ENCODE peak calls at places on chromosomes 1 and 21, in nine cellular contexts. L is esophagus muscularis mucosa, A is transverse colon, Y is endothelial cell of umbilical vein, K is sigmoid colon, F is stomach, D is spleen, J is K562, I is suprapubic skin. W is an unnamed sample.

GRCh38 chr1:1282998-1283397 is 2.8 kb downstream of the SCNN1D start:
- DNase-seq in D (no peak), F (no peak), K (no peak), L (no peak), A (no peak), Y (no peak), J (no peak), I (no peak), W (no peak)

GRCh38 chr1:236864996-236865877 is 70.1 kb downstream of the MTR start:
- DNase-seq in D (no peak), L (no peak), Y (no peak), A (no peak), I (no peak), J (no peak), F (no peak), K (peak), W (no peak)

GRCh38 chr21:46005481-46005881 is 23.9 kb downstream of the COL6A1 start:
- DNase-seq in I (peak), K (peak), Y (no peak), D (peak), J (no peak), A (peak), F (peak), L (no peak), W (no peak)

GRCh38 chr1:21539933-21540332 is 30.7 kb downstream of the ALPL start:
- DNase-seq in Y (no peak), L (no peak), F (peak), J (no peak), D (no peak), I (peak), A (peak), K (no peak), W (peak)

GRCh38 chr1:9115656-9116205 is 13.2 kb downstream of the GPR157 start:
- DNase-seq in L (no peak), F (no peak), I (no peak), Y (peak), J (no peak), D (no peak), K (no peak), A (no peak), W (no peak)

GRCh38 chr1:63640633-63641567 is 47.7 kb downstream of the PGM1 start:
- DNase-seq in Y (no peak), D (no peak), A (no peak), F (no peak), J (no peak), I (no peak), L (no peak), K (no peak), W (no peak)

GRCh38 chr1:196877964-196878363 is 9.9 kb upstream of the CFHR4 start:
- DNase-seq in J (no peak), K (no peak), I (no peak), Y (no peak), A (no peak), L (no peak), F (no peak), D (peak), W (peak)

GRCh38 chr1:215636258-215636965 is 69.3 kb downstream of the KCTD3 start:
- DNase-seq in I (no peak), D (no peak), J (no peak), A (peak), L (no peak), F (no peak), K (peak), Y (no peak), W (no peak)

GRCh38 chr1:41322835-41323234 is 38.4 kb upstream of the FOXO6 start:
- DNase-seq in D (no peak), F (peak), J (peak), I (no peak), A (peak), Y (peak), L (peak), K (no peak), W (no peak)

GRCh38 chr1:41783189-41783639 is 135.5 kb downstream of the HIVEP3 start:
- DNase-seq in L (no peak), J (no peak), F (no peak), Y (peak), I (no peak), K (no peak), D (no peak), A (no peak), W (no peak)

GRCh38 chr21:43345746-43346409 is 81.1 kb downstream of the SIK1 start:
- DNase-seq in J (peak), L (no peak), F (no peak), Y (peak), K (no peak), A (no peak), D (no peak), I (no peak), W (peak)

GRCh38 chr1:203325418-203326091 is 20.2 kb downstream of the BTG2 start:
- DNase-seq in A (peak), Y (peak), J (no peak), I (no peak), L (no peak), K (peak), D (peak), F (peak), W (peak)

GRCh38 chr1:203326830-203327683 is 21.7 kb downstream of the BTG2 start:
- DNase-seq in Y (peak), L (peak), A (peak), I (peak), F (peak), J (peak), D (peak), K (peak), W (peak)

GRCh38 chr1:203331224-203331623 is 19.7 kb downstream of the FMOD start:
- DNase-seq in A (no peak), D (no peak), Y (no peak), J (no peak), I (no peak), F (no peak), L (no peak), K (no peak), W (no peak)

GRCh38 chr1:203327684-203328457 is 22.6 kb downstream of the BTG2 start:
- DNase-seq in D (no peak), A (no peak), J (peak), K (no peak), I (no peak), Y (peak), L (no peak), F (peak), W (no peak)

GRCh38 chr1:203328714-203329122 is 22.2 kb downstream of the FMOD start:
- DNase-seq in L (no peak), I (no peak), A (peak), D (no peak), J (peak), F (peak), Y (no peak), K (no peak), W (no peak)
- TF ChIP-seq CTCF in L (no peak), I (no peak), A (peak), D (no peak), J (peak), F (peak), Y (no peak), K (no peak), W (no peak)

DNA sequence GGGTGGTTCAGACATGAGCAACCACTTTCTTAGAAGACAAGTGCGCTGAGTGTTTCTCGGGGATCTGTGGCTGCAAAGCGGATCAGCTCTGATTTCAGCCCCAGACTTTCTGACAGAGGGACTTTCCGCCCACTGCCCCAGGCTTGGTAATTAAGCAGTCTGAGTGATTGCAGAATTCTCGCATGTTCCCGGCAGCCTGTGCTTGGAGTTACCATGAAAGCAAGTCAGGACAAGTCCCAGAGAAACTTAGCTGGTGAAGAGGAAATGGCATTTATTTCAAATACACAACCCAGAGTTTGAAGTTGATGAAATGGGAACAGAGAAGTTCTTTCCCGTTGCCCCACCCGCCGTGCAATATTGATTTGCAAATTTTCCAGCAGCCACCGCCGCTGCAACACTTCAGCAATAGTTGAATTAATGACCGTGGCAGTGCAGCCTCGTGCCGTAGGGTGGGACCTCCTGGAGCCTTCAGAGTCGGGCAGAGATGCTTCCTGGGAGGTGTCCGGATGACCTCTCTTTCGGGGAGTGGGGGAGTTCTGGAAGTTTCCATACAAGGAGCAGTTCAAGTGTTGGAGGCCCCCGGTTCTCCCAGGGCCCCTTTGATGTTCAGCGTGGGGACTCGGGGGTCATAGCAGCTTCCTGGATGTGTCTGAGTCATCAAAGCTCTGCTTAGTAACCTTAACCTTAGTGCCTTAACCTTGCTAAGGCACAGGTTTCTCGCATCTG is 134.7 kb downstream of the KAZN start:
- DNase-seq in A (no peak), Y (no peak), F (no peak), I (no peak), J (no peak), K (no peak), D (no peak), L (no peak), W (no peak)
- TF ChIP-seq POLR2AphosphoS5 in A (no peak), Y (no peak), F (no peak), I (no peak), J (no peak), K (no peak), D (no peak), L (no peak), W (no peak)

GRCh38 chr1:160096491-160097116 is 1.8 kb downstream of the IGSF8 start:
- DNase-seq in D (peak), L (no peak), F (no peak), I (no peak), Y (no peak), J (no peak), K (peak), A (no peak), W (no peak)
- TF ChIP-seq POLR2A in D (no peak), L (no peak), F (no peak), I (no peak), Y (no peak), J (no peak), K (no peak), A (no peak), W (no peak)

GRCh38 chr1:101219919-101220695 is 16.7 kb upstream of the S1PR1 start:
- DNase-seq in J (no peak), I (no peak), A (no peak), D (no peak), K (no peak), Y (no peak), L (no peak), F (no peak), W (peak)
- TF ChIP-seq CTCF in J (no peak), I (no peak), A (no peak), D (no peak), K (no peak), Y (no peak), L (no peak), F (no peak), W (no peak)

DNA sequence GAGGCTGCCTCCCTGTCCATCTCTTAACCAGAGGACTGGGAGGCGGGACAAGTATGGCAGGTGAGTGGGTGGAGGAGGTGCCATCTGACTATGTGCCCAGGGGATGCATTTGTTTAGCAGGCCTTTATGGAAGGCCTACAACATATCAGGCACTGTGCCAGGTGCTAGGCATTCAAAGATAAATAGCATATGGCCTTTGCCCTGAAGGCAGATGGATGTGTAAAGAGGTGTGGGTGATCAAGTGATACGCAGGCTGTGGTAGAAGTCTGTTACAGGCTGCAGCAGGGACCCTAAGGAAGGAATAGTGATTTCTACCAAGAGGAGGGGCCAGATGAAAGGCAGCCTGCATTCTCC is 136.0 kb upstream of the IPO9 start:
- DNase-seq in I (no peak), K (no peak), D (no peak), J (no peak), F (no peak), Y (no peak), L (no peak), A (peak), W (no peak)
- TF ChIP-seq POLR2AphosphoS5 in I (no peak), K (no peak), D (no peak), J (no peak), F (no peak), Y (no peak), L (no peak), A (peak), W (no peak)

DNA sequence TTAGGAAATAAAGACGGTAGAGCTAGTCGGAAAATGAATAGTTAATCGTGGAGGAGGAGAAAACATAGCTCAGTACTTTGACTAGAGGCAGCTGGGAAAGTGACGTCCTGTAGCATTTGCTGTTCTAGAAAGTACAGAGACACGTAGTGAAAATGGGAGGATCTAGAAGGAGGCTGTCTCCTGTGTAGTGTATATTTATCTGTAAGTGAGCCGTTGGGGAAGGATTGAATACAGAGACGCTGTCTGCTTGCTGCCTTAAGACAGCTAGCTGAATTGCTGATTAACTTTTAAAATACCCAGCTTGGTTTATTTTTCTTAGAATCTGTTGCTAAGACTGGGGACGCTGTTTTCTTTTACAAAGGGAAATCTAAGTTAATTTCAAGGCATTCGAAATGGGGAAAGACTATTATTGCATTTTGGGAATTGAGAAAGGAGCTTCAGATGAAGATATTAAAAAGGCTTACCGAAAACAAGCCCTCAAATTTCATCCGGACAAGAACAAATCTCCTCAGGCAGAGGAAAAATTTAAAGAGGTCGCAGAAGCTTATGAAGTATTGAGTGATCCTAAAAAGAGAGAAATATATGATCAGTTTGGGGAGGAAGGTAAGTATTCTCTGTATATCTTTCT is at the start of gene DNAJB4:
- DNase-seq in L (peak), A (peak), Y (peak), D (no peak), K (peak), J (peak), F (peak), I (no peak), W (no peak)
- TF ChIP-seq POLR2A in L (peak), A (peak), Y (peak), D (peak), K (peak), J (no peak), F (peak), I (peak), W (peak)

W was measured in upper lobe of left lung.